ENCODE peak calls at places on chromosomes 11 and 22, in six cellular contexts. One of them, this sample, is unnamed.
A peak's percentile ranks its signal among the peaks of the same experiment; 100 is the strongest.

GRCh38 chr11:116853461-116854073 is 16.1 kb upstream of the APOA1 start:
- DNase-seq in neuronal stem cell: no peak
- DNase-seq in mesendoderm: no peak
- DNase-seq in IMR-90: peak; percentile 96
- DNase-seq in H1: no peak
- DNase-seq in trophoblast cell: no peak
- DNase-seq in this sample: peak; percentile 94

GRCh38 chr11:61975638-61976419 is 8.4 kb upstream of the FTH1 start:
- DNase-seq in neuronal stem cell: no peak
- DNase-seq in IMR-90: no peak
- DNase-seq in trophoblast cell: no peak
- DNase-seq in H1: no peak
- DNase-seq in mesendoderm: no peak
- DNase-seq in this sample: no peak

GRCh38 chr22:19082793-19083192 is 39.4 kb downstream of the DGCR2 start:
- DNase-seq in trophoblast cell: no peak
- DNase-seq in neuronal stem cell: no peak
- DNase-seq in mesendoderm: no peak
- DNase-seq in H1: no peak
- DNase-seq in IMR-90: no peak
- DNase-seq in this sample: no peak

GRCh38 chr11:64990222-64990918 is 6.4 kb downstream of the BATF2 start:
- DNase-seq in mesendoderm: no peak
- DNase-seq in H1: no peak
- DNase-seq in trophoblast cell: no peak
- DNase-seq in IMR-90: no peak
- DNase-seq in neuronal stem cell: no peak
- DNase-seq in this sample: peak; percentile 24

GRCh38 chr11:73729594-73730206 is 31.2 kb downstream of the RAB6A start:
- DNase-seq in IMR-90: no peak
- DNase-seq in neuronal stem cell: peak; percentile 43
- DNase-seq in trophoblast cell: no peak
- DNase-seq in mesendoderm: peak; percentile 76
- DNase-seq in H1: peak; percentile 82
- DNase-seq in this sample: peak; percentile 30

GRCh38 chr11:71396548-71397123 is 51.6 kb downstream of the DHCR7 start:
- DNase-seq in trophoblast cell: no peak
- DNase-seq in IMR-90: no peak
- DNase-seq in neuronal stem cell: no peak
- DNase-seq in mesendoderm: no peak
- DNase-seq in H1: no peak
- DNase-seq in this sample: no peak

GRCh38 chr11:90364527-90364926 is 141.7 kb upstream of the CHORDC1 start:
- DNase-seq in mesendoderm: no peak
- DNase-seq in trophoblast cell: no peak
- DNase-seq in IMR-90: no peak
- DNase-seq in neuronal stem cell: no peak
- DNase-seq in H1: no peak
- DNase-seq in this sample: no peak

GRCh38 chr11:66418168-66418985 is 2.5 kb upstream of the NPAS4 start:
- DNase-seq in neuronal stem cell: peak; percentile 91
- DNase-seq in H1: peak; percentile 95
- DNase-seq in trophoblast cell: peak; percentile 59
- DNase-seq in mesendoderm: peak; percentile 92
- DNase-seq in IMR-90: peak; percentile 97
- DNase-seq in this sample: peak; percentile 98

GRCh38 chr22:26681395-26681821 is 24.0 kb downstream of the MIAT start:
- DNase-seq in IMR-90: peak; percentile 67
- DNase-seq in mesendoderm: peak; percentile 97
- DNase-seq in H1: peak; percentile 60
- DNase-seq in trophoblast cell: no peak
- DNase-seq in neuronal stem cell: peak; percentile 62
- DNase-seq in this sample: peak; percentile 87

GRCh38 chr22:37371911-37372310 is 55.4 kb downstream of the ELFN2 start:
- DNase-seq in neuronal stem cell: no peak
- DNase-seq in mesendoderm: no peak
- DNase-seq in IMR-90: no peak
- DNase-seq in trophoblast cell: no peak
- DNase-seq in H1: no peak
- DNase-seq in this sample: no peak

GRCh38 chr11:92707665-92708064 is 261.8 kb upstream of the MTNR1B start:
- DNase-seq in neuronal stem cell: no peak
- DNase-seq in IMR-90: no peak
- DNase-seq in mesendoderm: no peak
- DNase-seq in H1: no peak
- DNase-seq in trophoblast cell: no peak
- DNase-seq in this sample: no peak

GRCh38 chr11:122804161-122804560 is 34.1 kb upstream of the CRTAM start:
- DNase-seq in neuronal stem cell: no peak
- DNase-seq in mesendoderm: peak; percentile 89
- DNase-seq in IMR-90: no peak
- DNase-seq in H1: no peak
- DNase-seq in trophoblast cell: peak; percentile 92
- DNase-seq in this sample: no peak

GRCh38 chr11:86803641-86804040 is 3.3 kb downstream of the PRSS23 start:
- DNase-seq in IMR-90: no peak
- DNase-seq in trophoblast cell: no peak
- DNase-seq in neuronal stem cell: no peak
- DNase-seq in H1: no peak
- DNase-seq in mesendoderm: no peak
- DNase-seq in this sample: no peak

GRCh38 chr22:22841598-22841997 is 46.0 kb upstream of the IGLL5 start:
- DNase-seq in IMR-90: no peak
- DNase-seq in trophoblast cell: no peak
- DNase-seq in neuronal stem cell: no peak
- DNase-seq in H1: no peak
- DNase-seq in mesendoderm: no peak
- DNase-seq in this sample: no peak

GRCh38 chr11:1563149-1563638 is 8.9 kb downstream of the DUSP8 start:
- DNase-seq in mesendoderm: no peak
- DNase-seq in H1: no peak
- DNase-seq in trophoblast cell: no peak
- DNase-seq in IMR-90: no peak
- DNase-seq in neuronal stem cell: no peak
- DNase-seq in this sample: no peak

GRCh38 chr22:38707346-38707745 is 1.6 kb downstream of the GTPBP1 start:
- DNase-seq in IMR-90: peak; percentile 73
- DNase-seq in mesendoderm: peak; percentile 55
- DNase-seq in H1: no peak
- DNase-seq in neuronal stem cell: no peak
- DNase-seq in trophoblast cell: peak; percentile 18
- DNase-seq in this sample: peak; percentile 69

GRCh38 chr11:132430352-132431091 is 1060.1 kb downstream of the NTM start:
- DNase-seq in neuronal stem cell: no peak
- DNase-seq in mesendoderm: no peak
- DNase-seq in trophoblast cell: no peak
- DNase-seq in IMR-90: no peak
- DNase-seq in H1: no peak
- DNase-seq in this sample: no peak

GRCh38 chr11:64449381-64450167 is 90.6 kb downstream of the RPS6KA4 start:
- DNase-seq in mesendoderm: peak; percentile 93
- DNase-seq in trophoblast cell: peak; percentile 78
- DNase-seq in neuronal stem cell: peak; percentile 74
- DNase-seq in H1: peak; percentile 89
- DNase-seq in IMR-90: peak; percentile 25
- DNase-seq in this sample: peak; percentile 59

GRCh38 chr11:46335858-46336600 is 11.2 kb upstream of the DGKZ start:
- DNase-seq in trophoblast cell: no peak
- DNase-seq in IMR-90: no peak
- DNase-seq in H1: no peak
- DNase-seq in mesendoderm: no peak
- DNase-seq in neuronal stem cell: no peak
- DNase-seq in this sample: no peak

GRCh38 chr11:65041206-65042035 is at the start of gene SAC3D1:
- DNase-seq in H1: no peak
- DNase-seq in mesendoderm: peak; percentile 74
- DNase-seq in neuronal stem cell: peak; percentile 58
- DNase-seq in IMR-90: peak; percentile 17
- DNase-seq in trophoblast cell: peak; percentile 60
- DNase-seq in this sample: peak; percentile 58

GRCh38 chr11:67698247-67698646 is 23.8 kb upstream of the ALDH3B2 start:
- DNase-seq in H1: peak; percentile 44
- DNase-seq in mesendoderm: peak; percentile 49
- DNase-seq in IMR-90: no peak
- DNase-seq in trophoblast cell: no peak
- DNase-seq in neuronal stem cell: no peak
- DNase-seq in this sample: peak; percentile 6

GRCh38 chr11:63882555-63883242 is 34.3 kb downstream of the RCOR2 start:
- DNase-seq in IMR-90: no peak
- DNase-seq in H1: peak; percentile 69
- DNase-seq in mesendoderm: peak; percentile 96
- DNase-seq in trophoblast cell: peak; percentile 15
- DNase-seq in neuronal stem cell: no peak
- DNase-seq in this sample: no peak

GRCh38 chr22:44668190-44668885 is 33.7 kb upstream of the PRR5 start:
- DNase-seq in mesendoderm: no peak
- DNase-seq in H1: peak; percentile 80
- DNase-seq in IMR-90: no peak
- DNase-seq in neuronal stem cell: peak; percentile 55
- DNase-seq in trophoblast cell: no peak
- DNase-seq in this sample: no peak
- H3K4me3 ChIP-seq in mesendoderm: peak overlapping the region; percentile 1
- H3K4me3 ChIP-seq in H1: peak overlapping the region; percentile 43
- H3K4me3 ChIP-seq in IMR-90: peak overlapping the region; percentile 75
- H3K4me3 ChIP-seq in neuronal stem cell: peak overlapping the region; percentile 82
- H3K4me3 ChIP-seq in trophoblast cell: peak overlapping the region; percentile 73
- H3K4me3 ChIP-seq in this sample: peak overlapping the region; percentile 78

GRCh38 chr11:58608331-58608730 is 14.1 kb upstream of the CNTF start:
- DNase-seq in neuronal stem cell: no peak
- DNase-seq in IMR-90: no peak
- DNase-seq in mesendoderm: no peak
- DNase-seq in trophoblast cell: no peak
- DNase-seq in H1: no peak
- DNase-seq in this sample: no peak

GRCh38 chr11:58609723-58610122 is 12.7 kb upstream of the CNTF start:
- DNase-seq in trophoblast cell: no peak
- DNase-seq in neuronal stem cell: no peak
- DNase-seq in mesendoderm: no peak
- DNase-seq in IMR-90: no peak
- DNase-seq in H1: no peak
- DNase-seq in this sample: no peak

GRCh38 chr11:58606930-58607714 is 15.3 kb upstream of the CNTF start:
- DNase-seq in IMR-90: no peak
- DNase-seq in trophoblast cell: no peak
- DNase-seq in H1: no peak
- DNase-seq in mesendoderm: no peak
- DNase-seq in neuronal stem cell: no peak
- DNase-seq in this sample: no peak
- H4K8ac ChIP-seq in IMR-90: no peak overlapping the region
- H4K8ac ChIP-seq in trophoblast cell: no peak overlapping the region
- H4K8ac ChIP-seq in H1: no peak overlapping the region
- H4K8ac ChIP-seq in mesendoderm: no peak overlapping the region
- H4K8ac ChIP-seq in neuronal stem cell: no peak overlapping the region
- H4K8ac ChIP-seq in this sample: no peak overlapping the region

DNA sequence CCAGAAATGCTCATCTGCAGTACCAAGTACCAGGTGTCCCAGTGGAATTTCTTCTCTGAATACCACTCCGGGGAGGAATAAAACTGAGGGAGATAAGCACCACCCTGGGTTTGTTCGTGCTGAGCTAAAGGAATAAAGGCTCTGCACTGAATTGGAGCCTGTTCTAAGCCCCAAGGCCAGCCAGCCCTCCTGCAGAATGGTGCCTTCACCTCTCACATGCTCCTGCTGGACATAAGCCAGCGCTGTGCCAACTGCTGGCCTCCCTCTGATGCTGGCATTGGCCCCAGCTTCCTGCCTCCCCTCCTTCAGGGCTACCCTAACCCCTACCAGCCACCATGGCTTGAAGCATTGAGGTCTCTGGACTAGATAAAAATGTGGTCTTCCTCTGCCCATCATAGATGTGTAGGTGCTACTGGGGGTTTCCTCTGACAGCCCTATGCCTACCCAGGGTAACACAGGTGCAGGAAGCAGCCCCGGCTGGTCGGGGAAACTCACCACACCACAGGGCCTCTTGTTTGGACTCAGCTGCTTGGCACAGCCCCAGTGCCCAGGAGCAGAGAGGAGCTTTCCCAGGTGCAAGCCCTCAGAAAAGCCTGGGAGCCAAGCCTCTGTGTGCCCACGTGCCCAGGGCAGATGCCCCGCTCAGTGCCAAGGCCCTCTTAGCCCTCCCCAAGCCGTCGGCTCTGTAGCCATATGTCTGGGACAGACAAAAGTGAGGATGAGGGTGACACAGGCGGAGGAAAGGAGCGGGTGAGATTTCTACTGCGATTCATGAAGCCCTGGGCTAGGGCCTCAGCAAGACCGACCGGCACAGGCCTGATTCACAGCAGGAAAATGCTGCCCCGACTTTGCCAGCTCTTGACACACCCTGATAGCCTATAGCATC is 34.1 kb upstream of the JAM3 start:
- DNase-seq in H1: no peak
- DNase-seq in neuronal stem cell: no peak
- DNase-seq in trophoblast cell: no peak
- DNase-seq in IMR-90: no peak
- DNase-seq in mesendoderm: no peak
- DNase-seq in this sample: no peak
- H3K4me3 ChIP-seq in H1: no peak overlapping the region
- H3K4me3 ChIP-seq in neuronal stem cell: no peak overlapping the region
- H3K4me3 ChIP-seq in trophoblast cell: no peak overlapping the region
- H3K4me3 ChIP-seq in IMR-90: no peak overlapping the region
- H3K4me3 ChIP-seq in mesendoderm: no peak overlapping the region
- H3K4me3 ChIP-seq in this sample: peak overlapping the region; percentile 72

DNA sequence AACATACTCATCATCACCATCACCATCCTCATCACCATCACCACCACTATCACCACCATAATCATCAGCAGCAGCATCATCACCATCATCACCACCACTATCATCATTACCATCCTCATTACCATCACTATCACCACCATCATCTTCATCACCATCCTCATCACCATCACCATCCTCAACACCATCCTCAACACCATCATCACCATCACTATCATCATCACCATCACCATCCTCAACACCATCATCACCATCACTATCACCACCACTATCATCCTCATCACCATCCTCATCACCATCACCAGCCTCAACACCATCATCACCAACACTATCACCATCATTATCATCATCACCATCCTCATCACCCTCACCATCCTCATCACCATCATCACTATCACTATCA is 16.6 kb downstream of the RTN4R start:
- DNase-seq in trophoblast cell: no peak
- DNase-seq in H1: no peak
- DNase-seq in mesendoderm: no peak
- DNase-seq in IMR-90: no peak
- DNase-seq in neuronal stem cell: no peak
- DNase-seq in this sample: no peak
- H4K8ac ChIP-seq in trophoblast cell: no peak overlapping the region
- H4K8ac ChIP-seq in H1: no peak overlapping the region
- H4K8ac ChIP-seq in mesendoderm: no peak overlapping the region
- H4K8ac ChIP-seq in IMR-90: no peak overlapping the region
- H4K8ac ChIP-seq in neuronal stem cell: no peak overlapping the region
- H4K8ac ChIP-seq in this sample: no peak overlapping the region